ENCODE peak calls at places on chromosome 17, in nine cellular contexts. One of them, this sample, is unnamed.

GRCh38 chr17:3666516-3666915 is 1.9 kb downstream of the TAX1BP3 start:
- DNase-seq in bronchial epithelial cell: peak
- DNase-seq in Calu3: no peak
- DNase-seq in dorsolateral prefrontal cortex: no peak
- DNase-seq in cardiac muscle cell: no peak
- DNase-seq in left ventricle myocardium inferior: no peak
- DNase-seq in colonic mucosa: no peak
- DNase-seq in sigmoid colon: no peak
- DNase-seq in HFFc6: no peak
- DNase-seq in this sample: no peak

GRCh38 chr17:55722016-55722706 is 503 bp downstream of the TMEM100 start:
- DNase-seq in bronchial epithelial cell: peak
- DNase-seq in Calu3: no peak
- DNase-seq in dorsolateral prefrontal cortex: no peak
- DNase-seq in cardiac muscle cell: peak
- DNase-seq in left ventricle myocardium inferior: no peak
- DNase-seq in colonic mucosa: no peak
- DNase-seq in sigmoid colon: no peak
- DNase-seq in HFFc6: no peak
- DNase-seq in this sample: no peak

GRCh38 chr17:79064026-79064425 is 10.6 kb upstream of the ENGASE start:
- DNase-seq in bronchial epithelial cell: no peak
- DNase-seq in Calu3: no peak
- DNase-seq in dorsolateral prefrontal cortex: peak
- DNase-seq in cardiac muscle cell: no peak
- DNase-seq in left ventricle myocardium inferior: no peak
- DNase-seq in colonic mucosa: no peak
- DNase-seq in sigmoid colon: peak
- DNase-seq in HFFc6: no peak
- DNase-seq in this sample: no peak

GRCh38 chr17:54924405-54924804 is 23.8 kb downstream of the TOM1L1 start:
- DNase-seq in bronchial epithelial cell: no peak
- DNase-seq in Calu3: no peak
- DNase-seq in dorsolateral prefrontal cortex: no peak
- DNase-seq in cardiac muscle cell: no peak
- DNase-seq in left ventricle myocardium inferior: no peak
- DNase-seq in colonic mucosa: no peak
- DNase-seq in sigmoid colon: no peak
- DNase-seq in HFFc6: no peak
- DNase-seq in this sample: no peak

GRCh38 chr17:60573139-60573975 is 26.6 kb upstream of the PPM1D start:
- DNase-seq in bronchial epithelial cell: no peak
- DNase-seq in Calu3: no peak
- DNase-seq in dorsolateral prefrontal cortex: no peak
- DNase-seq in cardiac muscle cell: peak
- DNase-seq in left ventricle myocardium inferior: no peak
- DNase-seq in colonic mucosa: no peak
- DNase-seq in sigmoid colon: peak
- DNase-seq in HFFc6: peak
- DNase-seq in this sample: no peak

GRCh38 chr17:20244671-20245070 is 222.7 kb downstream of the LGALS9B start:
- DNase-seq in bronchial epithelial cell: peak
- DNase-seq in Calu3: no peak
- DNase-seq in dorsolateral prefrontal cortex: no peak
- DNase-seq in cardiac muscle cell: no peak
- DNase-seq in left ventricle myocardium inferior: no peak
- DNase-seq in colonic mucosa: no peak
- DNase-seq in sigmoid colon: no peak
- DNase-seq in HFFc6: no peak
- DNase-seq in this sample: no peak

GRCh38 chr17:75959839-75960511 is 19.0 kb downstream of the ACOX1 start:
- DNase-seq in bronchial epithelial cell: no peak
- DNase-seq in Calu3: no peak
- DNase-seq in dorsolateral prefrontal cortex: no peak
- DNase-seq in cardiac muscle cell: no peak
- DNase-seq in left ventricle myocardium inferior: no peak
- DNase-seq in colonic mucosa: no peak
- DNase-seq in sigmoid colon: no peak
- DNase-seq in HFFc6: no peak
- DNase-seq in this sample: no peak

GRCh38 chr17:43025766-43026537 is 921 bp downstream of the RND2 start:
- DNase-seq in bronchial epithelial cell: no peak
- DNase-seq in Calu3: no peak
- DNase-seq in dorsolateral prefrontal cortex: no peak
- DNase-seq in cardiac muscle cell: no peak
- DNase-seq in left ventricle myocardium inferior: no peak
- DNase-seq in colonic mucosa: no peak
- DNase-seq in sigmoid colon: no peak
- DNase-seq in HFFc6: no peak
- DNase-seq in this sample: no peak

DNA sequence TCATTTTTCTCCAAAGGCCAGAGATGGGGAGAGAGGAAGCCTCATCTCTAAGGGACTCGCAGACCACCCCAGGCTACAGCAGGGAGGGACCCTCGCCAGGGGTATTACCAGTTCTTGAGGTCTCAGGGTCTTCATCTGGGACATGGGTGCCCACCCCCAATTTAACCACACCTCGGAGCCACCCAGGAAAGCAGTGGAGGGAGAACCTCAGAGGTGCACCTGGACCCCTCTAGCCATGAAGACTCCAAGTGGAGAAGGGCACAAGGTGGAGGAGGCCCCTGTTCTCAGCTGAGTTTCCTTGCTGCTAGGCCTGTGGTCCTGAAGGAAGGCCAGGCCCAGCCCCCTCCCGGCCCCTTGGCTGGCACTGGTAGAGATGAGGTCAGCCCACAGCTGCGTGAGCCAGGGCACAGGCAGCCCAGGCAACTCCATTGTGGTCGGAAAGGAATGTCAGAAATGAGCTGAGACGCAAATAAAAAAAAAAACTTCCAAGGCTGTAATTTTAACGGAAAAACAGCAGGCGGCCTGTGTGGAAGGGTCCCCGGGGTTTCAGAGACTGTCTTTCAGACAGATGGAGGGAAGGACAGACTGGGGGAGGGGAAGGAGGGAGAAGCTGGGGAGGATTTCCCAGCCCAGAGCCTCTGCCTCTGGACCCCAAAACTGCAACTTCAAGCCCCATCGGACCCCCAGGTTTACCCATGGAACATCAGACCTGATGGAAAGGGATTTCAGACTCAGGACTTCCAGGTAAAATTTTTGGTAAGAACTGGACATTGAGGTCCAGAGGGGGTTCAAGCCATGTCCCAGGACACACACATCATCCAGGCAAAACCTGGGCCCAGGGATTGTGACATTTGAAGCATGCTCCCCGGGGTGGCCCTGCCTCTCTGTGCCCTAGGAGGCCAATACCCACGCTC is 25.5 kb upstream of the MRPS23 start:
- DNase-seq in bronchial epithelial cell: peak
- DNase-seq in Calu3: peak
- DNase-seq in dorsolateral prefrontal cortex: peak
- DNase-seq in cardiac muscle cell: peak
- DNase-seq in left ventricle myocardium inferior: peak
- DNase-seq in colonic mucosa: no peak
- DNase-seq in sigmoid colon: peak
- DNase-seq in HFFc6: peak
- DNase-seq in this sample: peak
- TF ChIP-seq CTCF in bronchial epithelial cell: peak
- TF ChIP-seq CTCF in Calu3: peak
- TF ChIP-seq CTCF in dorsolateral prefrontal cortex: peak
- TF ChIP-seq CTCF in cardiac muscle cell: peak
- TF ChIP-seq CTCF in left ventricle myocardium inferior: peak
- TF ChIP-seq CTCF in colonic mucosa: no peak
- TF ChIP-seq CTCF in sigmoid colon: peak
- TF ChIP-seq CTCF in HFFc6: peak
- TF ChIP-seq CTCF in this sample: peak

DNA sequence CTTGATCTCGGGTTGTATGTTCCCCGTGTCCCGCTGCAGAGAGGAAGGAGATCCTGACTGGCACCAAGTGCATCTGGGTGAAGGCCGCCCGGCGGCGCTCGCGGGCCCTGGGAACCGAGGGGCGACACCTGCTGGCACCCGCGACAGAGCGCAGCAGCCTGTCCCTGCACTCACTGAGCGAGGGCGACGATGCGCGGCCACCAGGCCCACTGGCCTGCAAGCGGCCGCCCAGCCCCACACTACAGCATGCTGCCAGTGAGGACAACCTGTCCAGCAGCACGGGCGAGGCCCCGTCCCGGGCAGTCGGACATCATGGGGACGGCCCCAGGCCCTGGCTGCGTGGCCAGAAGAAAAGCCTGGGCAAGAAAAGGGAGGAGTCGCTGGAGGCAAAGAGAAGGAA is 7.5 kb downstream of the BTBD17 start:
- DNase-seq in bronchial epithelial cell: peak
- DNase-seq in Calu3: peak
- DNase-seq in dorsolateral prefrontal cortex: no peak
- DNase-seq in cardiac muscle cell: peak
- DNase-seq in left ventricle myocardium inferior: peak
- DNase-seq in colonic mucosa: peak
- DNase-seq in sigmoid colon: no peak
- DNase-seq in HFFc6: no peak
- DNase-seq in this sample: no peak
- TF ChIP-seq CTCF in bronchial epithelial cell: peak
- TF ChIP-seq CTCF in Calu3: peak
- TF ChIP-seq CTCF in dorsolateral prefrontal cortex: peak
- TF ChIP-seq CTCF in cardiac muscle cell: peak
- TF ChIP-seq CTCF in left ventricle myocardium inferior: peak
- TF ChIP-seq CTCF in colonic mucosa: peak
- TF ChIP-seq CTCF in sigmoid colon: no peak
- TF ChIP-seq CTCF in HFFc6: peak
- TF ChIP-seq CTCF in this sample: no peak

GRCh38 chr17:49217651-49218413 is 7.3 kb downstream of the ABI3 start:
- DNase-seq in bronchial epithelial cell: no peak
- DNase-seq in Calu3: no peak
- DNase-seq in dorsolateral prefrontal cortex: no peak
- DNase-seq in cardiac muscle cell: no peak
- DNase-seq in left ventricle myocardium inferior: peak
- DNase-seq in colonic mucosa: peak
- DNase-seq in sigmoid colon: peak
- DNase-seq in HFFc6: no peak
- DNase-seq in this sample: no peak

GRCh38 chr17:49216953-49217650 is 6.6 kb downstream of the ABI3 start:
- DNase-seq in bronchial epithelial cell: no peak
- DNase-seq in Calu3: no peak
- DNase-seq in dorsolateral prefrontal cortex: no peak
- DNase-seq in cardiac muscle cell: no peak
- DNase-seq in left ventricle myocardium inferior: peak
- DNase-seq in colonic mucosa: peak
- DNase-seq in sigmoid colon: peak
- DNase-seq in HFFc6: no peak
- DNase-seq in this sample: no peak

GRCh38 chr17:49219987-49220386 is 9.5 kb downstream of the ABI3 start:
- DNase-seq in bronchial epithelial cell: no peak
- DNase-seq in Calu3: no peak
- DNase-seq in dorsolateral prefrontal cortex: no peak
- DNase-seq in cardiac muscle cell: no peak
- DNase-seq in left ventricle myocardium inferior: no peak
- DNase-seq in colonic mucosa: no peak
- DNase-seq in sigmoid colon: no peak
- DNase-seq in HFFc6: no peak
- DNase-seq in this sample: no peak

GRCh38 chr17:49216482-49216881 is 6.0 kb downstream of the ABI3 start:
- DNase-seq in bronchial epithelial cell: no peak
- DNase-seq in Calu3: no peak
- DNase-seq in dorsolateral prefrontal cortex: no peak
- DNase-seq in cardiac muscle cell: no peak
- DNase-seq in left ventricle myocardium inferior: no peak
- DNase-seq in colonic mucosa: no peak
- DNase-seq in sigmoid colon: no peak
- DNase-seq in HFFc6: no peak
- DNase-seq in this sample: no peak

DNA sequence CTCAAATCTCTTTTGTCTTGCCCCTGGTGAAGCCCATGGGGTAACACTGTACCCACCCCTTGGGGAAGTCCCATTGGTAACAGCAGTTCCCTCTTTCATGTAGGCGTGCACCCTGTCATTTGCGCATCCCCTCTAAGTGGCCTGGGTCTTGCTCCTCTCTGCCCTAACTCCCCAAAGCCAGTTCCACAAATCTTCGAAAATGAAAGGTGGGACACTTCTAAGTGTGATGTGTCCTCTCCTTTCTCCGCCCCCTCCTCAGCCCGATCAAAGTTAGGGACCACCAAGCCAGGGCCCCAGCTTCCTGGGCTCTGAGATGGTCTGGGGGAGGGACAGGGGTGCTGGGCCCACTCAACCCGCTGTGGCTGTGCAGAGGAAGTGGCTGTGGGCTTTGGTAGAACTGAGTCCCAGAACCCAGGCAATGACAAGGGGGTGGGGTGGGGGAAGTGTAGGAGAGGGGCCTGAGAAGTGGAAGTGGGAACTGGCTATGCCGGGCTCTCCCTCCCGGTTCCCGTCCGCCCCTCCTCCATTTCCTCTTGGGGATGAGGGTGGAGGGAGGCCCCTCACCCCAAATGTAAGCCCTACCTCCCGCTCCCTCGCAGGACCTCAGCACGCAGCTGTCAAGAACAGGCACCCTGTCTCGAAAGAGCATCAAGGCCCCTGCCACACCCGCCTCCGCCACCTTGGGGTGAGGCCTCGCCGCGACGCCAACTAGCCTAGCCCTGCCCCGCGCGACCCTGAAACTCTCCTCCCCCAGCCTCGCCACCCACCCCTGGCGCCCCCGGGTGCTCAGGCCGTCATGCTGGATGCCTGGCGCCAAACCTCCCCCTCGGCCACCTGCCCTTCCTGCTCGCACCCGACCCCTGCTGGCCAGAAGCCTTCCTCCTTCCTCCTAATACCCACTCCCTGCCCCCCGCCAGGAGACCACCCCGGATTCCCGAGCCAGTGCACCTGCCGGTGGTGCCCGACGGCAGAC is 8.7 kb downstream of the ABI3 start:
- DNase-seq in bronchial epithelial cell: no peak
- DNase-seq in Calu3: peak
- DNase-seq in dorsolateral prefrontal cortex: no peak
- DNase-seq in cardiac muscle cell: no peak
- DNase-seq in left ventricle myocardium inferior: peak
- DNase-seq in colonic mucosa: no peak
- DNase-seq in sigmoid colon: no peak
- DNase-seq in HFFc6: no peak
- DNase-seq in this sample: no peak
- TF ChIP-seq CTCF in bronchial epithelial cell: peak
- TF ChIP-seq CTCF in Calu3: peak
- TF ChIP-seq CTCF in dorsolateral prefrontal cortex: no peak
- TF ChIP-seq CTCF in cardiac muscle cell: peak
- TF ChIP-seq CTCF in left ventricle myocardium inferior: no peak
- TF ChIP-seq CTCF in colonic mucosa: no peak
- TF ChIP-seq CTCF in sigmoid colon: no peak
- TF ChIP-seq CTCF in HFFc6: peak
- TF ChIP-seq CTCF in this sample: peak

DNA sequence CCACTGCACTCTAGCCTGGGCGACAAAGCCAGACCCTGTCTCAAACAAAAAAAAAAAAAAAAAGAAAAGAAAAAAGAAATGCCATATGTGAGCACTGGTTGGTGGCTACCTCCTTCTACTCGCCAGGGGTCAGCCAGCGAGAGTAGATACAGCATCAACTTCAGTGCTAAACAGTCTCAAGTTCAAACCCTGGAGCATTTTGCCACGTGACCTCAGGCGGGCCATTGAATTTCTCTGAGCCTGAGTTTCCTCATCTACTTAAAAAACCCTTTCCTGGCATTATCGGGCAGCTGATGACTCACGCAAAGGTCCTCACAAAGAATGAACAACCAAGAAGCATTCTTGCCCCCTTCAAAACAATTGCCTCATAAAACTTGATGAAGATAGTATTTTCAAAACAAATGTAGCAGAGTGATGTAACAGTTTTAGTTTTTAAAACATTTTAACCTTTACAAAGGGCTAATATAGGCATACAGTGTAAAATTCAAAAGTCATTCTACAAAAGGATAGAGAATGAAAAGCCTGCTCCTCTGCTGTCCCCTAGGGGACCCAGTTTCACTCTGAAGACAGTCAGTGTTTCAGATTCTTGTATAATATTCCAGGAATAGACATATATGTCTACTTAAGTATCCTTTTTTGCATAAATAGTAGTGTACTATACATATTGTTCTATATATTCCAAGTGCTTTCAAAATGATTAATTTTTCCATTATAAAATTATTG is 28.4 kb downstream of the DNAH2 start:
- DNase-seq in bronchial epithelial cell: peak
- DNase-seq in Calu3: peak
- DNase-seq in dorsolateral prefrontal cortex: no peak
- DNase-seq in cardiac muscle cell: no peak
- DNase-seq in left ventricle myocardium inferior: no peak
- DNase-seq in colonic mucosa: no peak
- DNase-seq in sigmoid colon: no peak
- DNase-seq in HFFc6: peak
- DNase-seq in this sample: peak
- TF ChIP-seq CTCF in bronchial epithelial cell: no peak
- TF ChIP-seq CTCF in Calu3: no peak
- TF ChIP-seq CTCF in dorsolateral prefrontal cortex: no peak
- TF ChIP-seq CTCF in cardiac muscle cell: peak
- TF ChIP-seq CTCF in left ventricle myocardium inferior: no peak
- TF ChIP-seq CTCF in colonic mucosa: no peak
- TF ChIP-seq CTCF in sigmoid colon: no peak
- TF ChIP-seq CTCF in HFFc6: peak
- TF ChIP-seq CTCF in this sample: peak

This sample was measured in AG09319.